ENCODE peak calls at places on chromosomes 12 and 14, in eight cellular contexts. One of them, this sample, is unnamed.

GRCh38 chr12:108099778-108100177 is 29.3 kb upstream of the WSCD2 start:
- DNase-seq in ovary: no peak
- DNase-seq in esophagus muscularis mucosa: no peak
- DNase-seq in A549: no peak
- DNase-seq in right lobe of liver: no peak
- DNase-seq in adrenal gland: no peak
- DNase-seq in body of pancreas: no peak
- DNase-seq in heart left ventricle: no peak
- DNase-seq in this sample: no peak

GRCh38 chr12:27319394-27319793 is 13.2 kb upstream of the BMAL2 start:
- DNase-seq in ovary: no peak
- DNase-seq in esophagus muscularis mucosa: no peak
- DNase-seq in A549: no peak
- DNase-seq in right lobe of liver: no peak
- DNase-seq in adrenal gland: no peak
- DNase-seq in body of pancreas: no peak
- DNase-seq in heart left ventricle: no peak
- DNase-seq in this sample: no peak

GRCh38 chr14:98290596-98290995 is 981.4 kb downstream of the BCL11B start:
- DNase-seq in ovary: no peak
- DNase-seq in esophagus muscularis mucosa: peak
- DNase-seq in A549: no peak
- DNase-seq in right lobe of liver: no peak
- DNase-seq in adrenal gland: no peak
- DNase-seq in body of pancreas: no peak
- DNase-seq in heart left ventricle: no peak
- DNase-seq in this sample: no peak

GRCh38 chr14:50835280-50835679 is 4.3 kb upstream of the NIN start:
- DNase-seq in ovary: no peak
- DNase-seq in esophagus muscularis mucosa: no peak
- DNase-seq in A549: no peak
- DNase-seq in right lobe of liver: no peak
- DNase-seq in adrenal gland: no peak
- DNase-seq in body of pancreas: no peak
- DNase-seq in heart left ventricle: no peak
- DNase-seq in this sample: no peak

GRCh38 chr14:73700325-73700724 is 13.9 kb downstream of the PNMA1 start:
- DNase-seq in ovary: no peak
- DNase-seq in esophagus muscularis mucosa: no peak
- DNase-seq in A549: no peak
- DNase-seq in right lobe of liver: no peak
- DNase-seq in adrenal gland: no peak
- DNase-seq in body of pancreas: no peak
- DNase-seq in heart left ventricle: no peak
- DNase-seq in this sample: no peak

GRCh38 chr12:14955876-14956811 is 5.3 kb downstream of the ARHGDIB start:
- DNase-seq in ovary: no peak
- DNase-seq in esophagus muscularis mucosa: no peak
- DNase-seq in A549: no peak
- DNase-seq in right lobe of liver: no peak
- DNase-seq in adrenal gland: no peak
- DNase-seq in body of pancreas: no peak
- DNase-seq in heart left ventricle: no peak
- DNase-seq in this sample: no peak

GRCh38 chr12:4997939-4998338 is 45.7 kb upstream of the KCNA5 start:
- DNase-seq in ovary: no peak
- DNase-seq in esophagus muscularis mucosa: no peak
- DNase-seq in A549: peak
- DNase-seq in right lobe of liver: no peak
- DNase-seq in adrenal gland: peak
- DNase-seq in body of pancreas: no peak
- DNase-seq in heart left ventricle: peak
- DNase-seq in this sample: no peak

GRCh38 chr12:49982246-49983229 is 9.8 kb downstream of the AQP6 start:
- DNase-seq in ovary: no peak
- DNase-seq in esophagus muscularis mucosa: no peak
- DNase-seq in A549: no peak
- DNase-seq in right lobe of liver: no peak
- DNase-seq in adrenal gland: no peak
- DNase-seq in body of pancreas: no peak
- DNase-seq in heart left ventricle: no peak
- DNase-seq in this sample: no peak

GRCh38 chr12:122749569-122750332 is 2.9 kb upstream of the DENR start:
- DNase-seq in ovary: no peak
- DNase-seq in esophagus muscularis mucosa: no peak
- DNase-seq in A549: peak
- DNase-seq in right lobe of liver: peak
- DNase-seq in adrenal gland: no peak
- DNase-seq in body of pancreas: no peak
- DNase-seq in heart left ventricle: no peak
- DNase-seq in this sample: no peak

GRCh38 chr12:16604853-16605252 is 1.1 kb downstream of the LMO3 start:
- DNase-seq in ovary: no peak
- DNase-seq in esophagus muscularis mucosa: no peak
- DNase-seq in A549: no peak
- DNase-seq in right lobe of liver: no peak
- DNase-seq in adrenal gland: no peak
- DNase-seq in body of pancreas: peak
- DNase-seq in heart left ventricle: no peak
- DNase-seq in this sample: no peak

GRCh38 chr14:61203059-61203753 is 77.9 kb downstream of the TMEM30B start:
- DNase-seq in ovary: no peak
- DNase-seq in esophagus muscularis mucosa: no peak
- DNase-seq in A549: no peak
- DNase-seq in right lobe of liver: no peak
- DNase-seq in adrenal gland: no peak
- DNase-seq in body of pancreas: no peak
- DNase-seq in heart left ventricle: no peak
- DNase-seq in this sample: no peak

GRCh38 chr14:35687335-35687939 is 121.7 kb downstream of the RALGAPA1 start:
- DNase-seq in ovary: no peak
- DNase-seq in esophagus muscularis mucosa: no peak
- DNase-seq in A549: peak
- DNase-seq in right lobe of liver: no peak
- DNase-seq in adrenal gland: peak
- DNase-seq in body of pancreas: peak
- DNase-seq in heart left ventricle: no peak
- DNase-seq in this sample: peak

GRCh38 chr14:91142214-91142668 is 28.4 kb downstream of the DGLUCY start:
- DNase-seq in ovary: no peak
- DNase-seq in esophagus muscularis mucosa: no peak
- DNase-seq in A549: no peak
- DNase-seq in right lobe of liver: no peak
- DNase-seq in adrenal gland: no peak
- DNase-seq in body of pancreas: no peak
- DNase-seq in heart left ventricle: no peak
- DNase-seq in this sample: no peak

GRCh38 chr14:91138511-91139359 is 24.9 kb downstream of the DGLUCY start:
- DNase-seq in ovary: no peak
- DNase-seq in esophagus muscularis mucosa: no peak
- DNase-seq in A549: peak
- DNase-seq in right lobe of liver: no peak
- DNase-seq in adrenal gland: peak
- DNase-seq in body of pancreas: peak
- DNase-seq in heart left ventricle: no peak
- DNase-seq in this sample: peak

GRCh38 chr14:91143862-91144261 is 30.0 kb downstream of the DGLUCY start:
- DNase-seq in ovary: no peak
- DNase-seq in esophagus muscularis mucosa: no peak
- DNase-seq in A549: no peak
- DNase-seq in right lobe of liver: peak
- DNase-seq in adrenal gland: no peak
- DNase-seq in body of pancreas: peak
- DNase-seq in heart left ventricle: peak
- DNase-seq in this sample: no peak

GRCh38 chr14:91139776-91140175 is 25.9 kb downstream of the DGLUCY start:
- DNase-seq in ovary: no peak
- DNase-seq in esophagus muscularis mucosa: no peak
- DNase-seq in A549: no peak
- DNase-seq in right lobe of liver: no peak
- DNase-seq in adrenal gland: no peak
- DNase-seq in body of pancreas: no peak
- DNase-seq in heart left ventricle: no peak
- DNase-seq in this sample: no peak

GRCh38 chr14:91140672-91141071 is 26.8 kb downstream of the DGLUCY start:
- DNase-seq in ovary: no peak
- DNase-seq in esophagus muscularis mucosa: no peak
- DNase-seq in A549: peak
- DNase-seq in right lobe of liver: no peak
- DNase-seq in adrenal gland: peak
- DNase-seq in body of pancreas: no peak
- DNase-seq in heart left ventricle: no peak
- DNase-seq in this sample: peak
- TF ChIP-seq CTCF in ovary: no peak
- TF ChIP-seq CTCF in esophagus muscularis mucosa: peak
- TF ChIP-seq CTCF in A549: peak
- TF ChIP-seq CTCF in right lobe of liver: peak
- TF ChIP-seq CTCF in adrenal gland: no peak
- TF ChIP-seq CTCF in body of pancreas: no peak
- TF ChIP-seq CTCF in heart left ventricle: peak
- TF ChIP-seq CTCF in this sample: peak

DNA sequence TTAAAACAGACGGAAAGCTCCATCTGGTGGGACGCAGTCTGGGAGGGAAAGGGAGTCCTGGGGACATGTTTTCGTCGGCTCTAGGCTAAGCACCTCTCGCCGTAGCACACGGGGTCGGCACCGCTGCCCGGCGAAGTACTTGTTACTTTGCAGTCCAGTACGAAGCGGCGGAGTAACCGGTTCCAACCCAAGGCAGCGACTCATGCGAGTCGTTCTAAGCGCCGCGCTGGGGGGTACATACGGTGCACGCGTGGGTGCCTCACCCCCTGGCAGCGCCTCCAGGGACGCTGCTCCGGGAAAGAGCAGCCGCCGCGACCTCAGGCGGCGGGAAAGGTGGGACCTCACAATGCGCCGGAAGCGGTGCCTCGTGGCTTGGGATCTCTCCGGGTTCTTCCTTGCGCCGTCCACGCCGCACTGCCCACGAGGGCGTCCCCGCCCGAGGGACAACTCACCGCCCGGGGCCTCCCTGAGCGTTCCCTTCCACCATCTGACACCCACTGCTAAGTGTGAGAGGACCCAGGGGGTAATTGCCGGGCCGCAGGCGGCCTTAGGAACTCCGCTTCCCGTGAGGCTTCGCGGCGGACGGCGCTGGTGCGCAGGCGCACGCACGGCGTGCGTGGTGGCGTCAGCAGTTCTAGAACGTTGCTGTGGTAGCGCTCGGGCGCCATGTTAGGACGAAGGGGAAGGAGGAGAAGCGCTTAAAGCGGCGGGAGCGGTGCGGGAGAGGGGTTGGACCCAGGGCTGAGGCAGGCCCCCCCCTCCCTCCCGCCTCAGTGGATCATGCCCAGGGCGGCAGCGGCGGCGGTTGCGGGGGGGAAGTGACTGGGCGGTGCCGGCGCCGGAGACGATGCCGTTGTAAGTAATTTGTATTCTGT is at the start of gene PAPOLA:
- DNase-seq in ovary: peak
- DNase-seq in esophagus muscularis mucosa: peak
- DNase-seq in A549: peak
- DNase-seq in right lobe of liver: peak
- DNase-seq in adrenal gland: peak
- DNase-seq in body of pancreas: peak
- DNase-seq in heart left ventricle: peak
- DNase-seq in this sample: peak
- TF ChIP-seq POLR2A in ovary: peak
- TF ChIP-seq POLR2A in esophagus muscularis mucosa: peak
- TF ChIP-seq POLR2A in A549: peak
- TF ChIP-seq POLR2A in right lobe of liver: peak
- TF ChIP-seq POLR2A in adrenal gland: peak
- TF ChIP-seq POLR2A in body of pancreas: peak
- TF ChIP-seq POLR2A in heart left ventricle: no peak
- TF ChIP-seq POLR2A in this sample: peak

GRCh38 chr12:1531654-1532366 is 62.6 kb downstream of the FBXL14 start:
- DNase-seq in ovary: no peak
- DNase-seq in esophagus muscularis mucosa: no peak
- DNase-seq in A549: no peak
- DNase-seq in right lobe of liver: no peak
- DNase-seq in adrenal gland: no peak
- DNase-seq in body of pancreas: no peak
- DNase-seq in heart left ventricle: no peak
- DNase-seq in this sample: no peak

GRCh38 chr12:1532796-1533195 is 61.6 kb downstream of the FBXL14 start:
- DNase-seq in ovary: no peak
- DNase-seq in esophagus muscularis mucosa: no peak
- DNase-seq in A549: no peak
- DNase-seq in right lobe of liver: no peak
- DNase-seq in adrenal gland: no peak
- DNase-seq in body of pancreas: no peak
- DNase-seq in heart left ventricle: no peak
- DNase-seq in this sample: no peak

GRCh38 chr12:1533602-1534304 is 60.6 kb downstream of the FBXL14 start:
- DNase-seq in ovary: no peak
- DNase-seq in esophagus muscularis mucosa: no peak
- DNase-seq in A549: no peak
- DNase-seq in right lobe of liver: no peak
- DNase-seq in adrenal gland: no peak
- DNase-seq in body of pancreas: no peak
- DNase-seq in heart left ventricle: no peak
- DNase-seq in this sample: peak

GRCh38 chr12:1532367-1532752 is 62.0 kb downstream of the FBXL14 start:
- DNase-seq in ovary: no peak
- DNase-seq in esophagus muscularis mucosa: no peak
- DNase-seq in A549: no peak
- DNase-seq in right lobe of liver: no peak
- DNase-seq in adrenal gland: no peak
- DNase-seq in body of pancreas: no peak
- DNase-seq in heart left ventricle: no peak
- DNase-seq in this sample: no peak

GRCh38 chr12:1533205-1533601 is 61.2 kb downstream of the FBXL14 start:
- DNase-seq in ovary: no peak
- DNase-seq in esophagus muscularis mucosa: no peak
- DNase-seq in A549: no peak
- DNase-seq in right lobe of liver: no peak
- DNase-seq in adrenal gland: no peak
- DNase-seq in body of pancreas: no peak
- DNase-seq in heart left ventricle: no peak
- DNase-seq in this sample: no peak
- TF ChIP-seq CTCF in ovary: no peak
- TF ChIP-seq CTCF in esophagus muscularis mucosa: no peak
- TF ChIP-seq CTCF in A549: no peak
- TF ChIP-seq CTCF in right lobe of liver: no peak
- TF ChIP-seq CTCF in adrenal gland: no peak
- TF ChIP-seq CTCF in body of pancreas: no peak
- TF ChIP-seq CTCF in heart left ventricle: no peak
- TF ChIP-seq CTCF in this sample: no peak

GRCh38 chr14:103679351-103679750 is 35.9 kb downstream of the XRCC3 start:
- DNase-seq in ovary: no peak
- DNase-seq in esophagus muscularis mucosa: no peak
- DNase-seq in A549: peak
- DNase-seq in right lobe of liver: no peak
- DNase-seq in adrenal gland: peak
- DNase-seq in body of pancreas: no peak
- DNase-seq in heart left ventricle: no peak
- DNase-seq in this sample: peak
- TF ChIP-seq POLR2A in ovary: no peak
- TF ChIP-seq POLR2A in esophagus muscularis mucosa: no peak
- TF ChIP-seq POLR2A in A549: no peak
- TF ChIP-seq POLR2A in right lobe of liver: no peak
- TF ChIP-seq POLR2A in adrenal gland: no peak
- TF ChIP-seq POLR2A in body of pancreas: no peak
- TF ChIP-seq POLR2A in heart left ventricle: no peak
- TF ChIP-seq POLR2A in this sample: no peak

GRCh38 chr12:57815177-57816000 is 3.1 kb downstream of the AVIL start:
- DNase-seq in ovary: no peak
- DNase-seq in esophagus muscularis mucosa: no peak
- DNase-seq in A549: peak
- DNase-seq in right lobe of liver: no peak
- DNase-seq in adrenal gland: no peak
- DNase-seq in body of pancreas: no peak
- DNase-seq in heart left ventricle: no peak
- DNase-seq in this sample: no peak
- TF ChIP-seq CTCF in ovary: no peak
- TF ChIP-seq CTCF in esophagus muscularis mucosa: no peak
- TF ChIP-seq CTCF in A549: no peak
- TF ChIP-seq CTCF in right lobe of liver: no peak
- TF ChIP-seq CTCF in adrenal gland: no peak
- TF ChIP-seq CTCF in body of pancreas: no peak
- TF ChIP-seq CTCF in heart left ventricle: no peak
- TF ChIP-seq CTCF in this sample: no peak

This sample was measured in transverse colon.